ENCODE peak calls at places on chromosome 16, in seven cellular contexts. V, C, B, Q, G, X and W are unnamed samples.

GRCh38 chr16:23907903-23908302 is 72.1 kb downstream of the PRKCB start:
- DNase-seq in V (no peak), C (no peak), B (no peak), Q (no peak), G (no peak), X (no peak), W (no peak)

GRCh38 chr16:15033309-15033707 is 22.6 kb downstream of the NTAN1 start:
- DNase-seq in V (peak; percentile 59), C (no peak), B (no peak), Q (peak; percentile 48), G (no peak), X (no peak), W (no peak)

GRCh38 chr16:21994856-21995465 is 6.0 kb downstream of the PDZD9 start:
- DNase-seq in V (no peak), C (no peak), B (no peak), Q (no peak), G (no peak), X (no peak), W (no peak)

GRCh38 chr16:59973966-59974365 is 1239.8 kb upstream of the GOT2 start:
- DNase-seq in V (no peak), C (no peak), B (no peak), Q (no peak), G (no peak), X (no peak), W (peak; percentile 94)

GRCh38 chr16:85402910-85403692 is 210.0 kb upstream of the GSE1 start:
- DNase-seq in V (peak; percentile 79), C (no peak), B (peak; percentile 71), Q (no peak), G (no peak), X (no peak), W (peak; percentile 30)

GRCh38 chr16:80680839-80681238 is 123.6 kb downstream of the CDYL2 start:
- DNase-seq in V (no peak), C (no peak), B (no peak), Q (no peak), G (no peak), X (no peak), W (no peak)

GRCh38 chr16:89408315-89408714 is 82.0 kb downstream of the ANKRD11 start:
- DNase-seq in V (peak; percentile 48), C (no peak), B (no peak), Q (no peak), G (no peak), X (no peak), W (no peak)

GRCh38 chr16:14415291-14415690 is 214.8 kb downstream of the PARN start:
- DNase-seq in V (no peak), C (no peak), B (no peak), Q (no peak), G (no peak), X (no peak), W (no peak)

GRCh38 chr16:3106205-3106928 is 6.0 kb upstream of the ZNF205 start:
- DNase-seq in V (peak; percentile 97), C (peak; percentile 74), B (peak; percentile 92), Q (peak; percentile 95), G (peak; percentile 79), X (peak; percentile 97), W (peak; percentile 94)

DNA sequence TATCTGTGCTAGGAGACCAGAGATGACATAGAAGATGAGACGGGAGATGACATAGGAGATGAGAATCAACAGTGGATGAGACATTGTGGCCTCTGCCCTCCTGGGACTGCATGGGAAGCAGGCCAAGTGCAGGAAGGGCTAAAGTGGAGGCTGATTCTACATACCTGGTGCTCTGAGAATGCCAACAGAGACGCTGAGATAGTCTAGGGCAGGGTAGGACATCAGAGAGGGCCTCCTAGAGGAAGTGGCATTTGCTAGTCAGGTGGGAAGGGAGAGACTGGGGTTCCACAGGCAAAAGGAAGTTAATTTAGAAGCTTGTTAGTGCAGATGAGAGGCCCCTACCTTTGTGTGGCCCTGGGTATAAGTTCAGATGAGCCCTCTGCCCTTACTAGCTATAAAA is 224.2 kb downstream of the CBLN1 start:
- DNase-seq in V (no peak), C (no peak), B (no peak), Q (no peak), G (no peak), X (no peak), W (no peak)
- TF ChIP-seq CTCF in V (no peak), C (no peak), B (no peak), Q (no peak), G (no peak), X (no peak), W (no peak)

DNA sequence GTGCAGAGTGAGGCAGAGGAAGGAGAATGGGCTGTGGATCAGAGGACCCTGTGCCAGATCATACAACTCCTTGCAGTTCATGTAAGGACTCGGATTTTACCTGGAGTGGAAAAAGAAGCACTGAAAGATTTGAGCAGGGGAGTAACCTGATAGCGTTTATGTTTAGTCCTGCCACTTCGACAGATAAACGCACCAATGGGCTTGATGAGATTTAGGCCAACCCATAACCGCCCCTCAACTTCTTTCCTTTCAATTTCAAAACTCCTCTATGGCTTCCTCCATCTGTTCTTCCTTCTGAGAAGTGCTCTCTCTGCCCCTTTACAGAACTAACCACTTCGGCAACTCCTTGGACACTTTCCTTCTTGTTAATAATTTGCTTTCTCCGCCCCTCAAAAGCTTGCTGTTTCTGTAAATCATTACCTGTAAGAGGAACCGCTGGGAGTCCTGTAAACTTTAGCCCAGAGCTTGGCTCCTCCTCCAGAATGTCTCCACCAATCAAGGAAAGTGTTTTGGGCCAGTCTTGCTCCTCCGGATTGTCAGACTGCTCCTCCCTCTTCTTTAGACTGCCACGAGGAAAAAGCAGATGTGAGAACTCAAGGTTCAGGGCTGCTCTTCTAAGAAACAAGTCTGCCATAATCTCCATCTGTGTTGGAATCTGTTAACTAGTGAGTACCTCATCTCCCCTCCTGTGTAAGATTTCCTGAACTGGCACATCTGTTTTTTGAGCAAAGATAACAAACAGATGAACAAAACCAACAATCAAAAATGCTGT is at the start of gene ACSM3:
- DNase-seq in V (peak; percentile 47), C (peak; percentile 84), B (peak; percentile 91), Q (peak; percentile 59), G (peak; percentile 37), X (peak; percentile 91), W (peak; percentile 84)
- H3K4me3 ChIP-seq in V (peak within 1 kb of the TSS; percentile 68), C (peak within 1 kb of the TSS; percentile 54), B (peak within 1 kb of the TSS; percentile 66), Q (no peak within 1 kb of the TSS), G (peak within 1 kb of the TSS; percentile 51), X (peak within 1 kb of the TSS; percentile 57), W (peak within 1 kb of the TSS; percentile 49)

DNA sequence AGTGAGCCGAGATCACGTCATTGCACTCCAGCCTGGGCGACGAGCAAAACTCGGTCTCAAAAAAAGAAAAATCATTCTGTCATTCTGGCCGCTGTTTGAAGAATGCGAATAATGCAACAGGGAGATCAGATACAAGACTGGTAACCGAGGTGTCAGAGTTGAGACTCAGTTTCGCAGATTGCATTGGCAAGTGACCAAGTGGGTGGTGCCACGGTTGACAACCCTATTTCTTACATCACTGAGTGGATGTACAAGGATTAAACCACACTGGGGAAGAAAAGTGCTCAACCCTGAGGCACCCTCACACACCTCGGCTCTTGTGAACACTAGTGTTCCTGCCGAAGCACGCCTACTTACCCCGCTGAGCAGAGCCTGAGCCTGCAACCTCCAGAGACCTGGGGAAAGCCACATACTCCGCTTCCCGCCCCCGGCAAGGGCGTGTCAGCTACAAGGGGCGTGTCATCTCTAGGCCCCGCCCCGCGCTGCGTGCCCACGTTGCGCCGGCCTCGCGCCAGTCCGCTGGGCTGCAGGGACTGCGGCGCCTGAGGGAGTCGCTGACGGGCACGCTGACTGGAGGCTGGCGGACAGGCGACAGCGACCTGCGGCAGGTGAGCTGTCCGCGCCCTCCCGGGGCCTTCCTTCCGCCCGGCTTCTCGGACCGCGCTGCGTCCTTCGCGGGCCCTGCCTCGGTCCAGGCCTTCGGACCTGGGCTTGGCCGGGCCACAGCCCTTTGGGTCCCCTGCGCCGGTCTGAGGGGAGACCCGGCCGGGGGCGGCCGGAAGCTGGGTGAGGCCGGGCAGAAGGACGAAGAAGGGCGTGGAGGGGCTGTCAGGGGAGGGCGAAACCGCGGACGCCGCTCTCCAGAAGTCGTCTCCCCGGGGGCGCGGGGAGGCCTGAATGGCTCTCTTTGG is at the start of gene HMOX2:
- DNase-seq in V (peak; percentile 97), C (peak; percentile 82), B (peak; percentile 92), Q (peak; percentile 93), G (peak; percentile 87), X (peak; percentile 98), W (peak; percentile 96)
- TF ChIP-seq CTCF in V (peak; percentile 36), C (peak; percentile 44), B (peak; percentile 27), Q (no peak), G (no peak), X (peak; percentile 44), W (peak; percentile 5)

DNA sequence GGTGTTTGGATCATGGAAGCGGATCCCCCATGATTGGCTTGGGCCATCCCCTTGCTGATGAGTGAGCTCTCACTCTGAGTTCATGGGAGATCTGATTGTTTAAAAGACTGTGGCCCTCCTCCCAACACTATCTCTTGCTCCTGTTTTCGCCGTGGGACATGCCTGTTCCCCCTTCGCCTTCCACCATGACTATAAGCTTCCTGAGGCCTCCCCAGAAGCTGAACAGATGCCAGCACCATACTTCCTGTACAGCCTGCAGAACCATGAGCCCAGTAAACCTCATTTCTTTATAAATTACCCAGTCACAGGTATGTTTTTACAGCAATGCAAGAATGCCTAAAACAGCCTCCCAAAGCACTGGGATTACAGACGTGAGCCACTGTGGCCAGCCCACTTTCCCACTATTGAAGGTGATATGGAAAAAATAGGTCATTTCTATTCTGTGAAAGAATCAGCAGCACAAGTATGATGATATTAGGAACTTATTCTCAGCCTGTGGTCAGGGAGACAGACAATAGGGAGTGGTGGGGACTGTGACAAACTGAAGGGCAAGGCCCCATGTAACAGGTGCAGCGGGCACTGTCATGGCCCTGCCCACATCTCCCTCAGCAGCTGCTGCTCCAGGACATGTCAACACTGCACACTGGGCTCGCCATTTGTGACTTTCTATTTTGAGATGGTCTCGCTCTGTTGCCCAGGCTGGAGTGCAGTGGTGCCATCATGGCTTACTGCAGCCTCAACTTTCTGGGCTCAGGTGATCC is 33.7 kb upstream of the LITAF start:
- DNase-seq in V (no peak), C (no peak), B (no peak), Q (no peak), G (no peak), X (no peak), W (no peak)
- H3K4me3 ChIP-seq in V (no peak overlapping the region), C (no peak overlapping the region), B (no peak overlapping the region), Q (no peak overlapping the region), G (peak overlapping the region; percentile 20), X (no peak overlapping the region), W (no peak overlapping the region)

DNA sequence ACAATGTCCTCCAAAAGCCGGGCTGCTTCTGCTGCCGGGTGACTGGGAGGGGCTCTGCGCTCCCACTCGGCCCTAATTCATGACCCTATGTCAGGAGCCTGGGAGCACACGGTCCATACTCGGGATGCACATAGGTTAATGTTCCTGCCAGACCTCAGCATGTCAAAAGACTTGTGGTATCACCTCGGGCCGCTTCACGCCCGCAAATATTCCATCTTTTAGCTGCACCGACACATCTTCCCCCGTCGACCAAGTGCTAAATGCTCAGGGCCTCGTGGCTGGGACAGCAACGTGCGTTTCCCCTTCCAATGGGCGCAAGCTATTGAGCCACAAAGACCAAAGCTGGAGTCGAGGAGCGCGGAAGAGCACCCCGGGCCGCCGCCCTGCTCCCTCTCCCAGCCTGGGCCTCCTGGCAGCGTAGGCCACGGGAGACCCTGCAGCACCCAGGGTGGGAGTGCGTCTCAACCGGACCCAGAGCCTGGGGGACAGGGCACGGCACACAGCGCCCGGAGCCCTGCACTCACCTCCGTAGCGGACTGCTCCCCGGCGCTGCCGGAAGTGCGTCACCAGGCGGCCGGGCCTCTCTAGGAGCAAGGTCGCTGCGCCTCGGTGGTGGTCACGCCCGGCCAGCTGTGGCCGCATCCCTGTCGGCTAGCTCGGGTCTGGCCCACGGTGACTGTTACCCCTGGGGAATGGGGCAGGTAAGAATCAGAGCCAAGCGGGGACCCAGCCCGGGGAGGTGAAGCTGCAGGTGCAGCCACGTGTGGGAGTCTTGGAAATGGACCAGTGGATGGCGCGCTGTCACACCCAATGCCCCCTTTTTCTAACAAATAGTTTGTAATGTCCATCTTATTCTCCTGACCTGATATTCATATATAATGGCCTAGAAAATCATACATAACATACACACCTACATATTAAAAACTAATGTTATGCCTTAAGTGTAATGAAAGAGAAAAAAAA is at the start of gene ZNF23:
- DNase-seq in V (peak; percentile 96), C (peak; percentile 33), B (peak; percentile 78), Q (peak; percentile 85), G (peak; percentile 55), X (peak; percentile 89), W (peak; percentile 76)
- TF ChIP-seq CTCF in V (peak; percentile 21), C (peak; percentile 22), B (no peak), Q (no peak), G (peak; percentile 29), X (peak; percentile 10), W (peak; percentile 17)